ENCODE peak calls at places on chromosomes 16 and 17, in six cellular contexts. K is stomach, I is tibial nerve, V is IMR-90, U is uterus, D is GM12878. N is an unnamed sample.

GRCh38 chr17:81130385-81131288 is 34.7 kb upstream of the PVALEF start:
- DNase-seq in K (no peak), I (no peak), V (no peak), U (no peak), D (no peak), N (no peak)

GRCh38 chr17:18949566-18949965 is 2.4 kb upstream of the SLC5A10 start:
- DNase-seq in K (no peak), I (no peak), V (peak; percentile 17), U (no peak), D (no peak), N (no peak)

GRCh38 chr17:75979705-75980187 is 706 bp downstream of the TEN1 start:
- DNase-seq in K (no peak), I (no peak), V (peak; percentile 79), U (no peak), D (no peak), N (no peak)

GRCh38 chr17:65177901-65178300 is 40.7 kb downstream of the RGS9 start:
- DNase-seq in K (no peak), I (no peak), V (peak; percentile 83), U (no peak), D (no peak), N (no peak)

GRCh38 chr17:18379246-18380146 is 1.9 kb downstream of the EVPLL start:
- DNase-seq in K (no peak), I (no peak), V (no peak), U (no peak), D (no peak), N (no peak)

GRCh38 chr17:59357219-59357699 is 25.8 kb downstream of the YPEL2 start:
- DNase-seq in K (no peak), I (no peak), V (no peak), U (no peak), D (no peak), N (no peak)

GRCh38 chr17:61414141-61414935 is 14.7 kb downstream of the TBX2 start:
- DNase-seq in K (peak; percentile 25), I (no peak), V (no peak), U (peak; percentile 29), D (no peak), N (no peak)

GRCh38 chr16:1538804-1539520 is 5.5 kb downstream of the TMEM204 start:
- DNase-seq in K (no peak), I (no peak), V (no peak), U (no peak), D (no peak), N (no peak)

GRCh38 chr16:86037999-86038922 is 139.3 kb downstream of the IRF8 start:
- DNase-seq in K (no peak), I (no peak), V (no peak), U (no peak), D (no peak), N (peak; percentile 60)

GRCh38 chr16:19900590-19900989 is 15.9 kb upstream of the GPRC5B start:
- DNase-seq in K (no peak), I (no peak), V (no peak), U (no peak), D (no peak), N (no peak)

GRCh38 chr16:50547340-50547865 is 793 bp upstream of the NKD1 start:
- DNase-seq in K (peak; percentile 63), I (no peak), V (no peak), U (peak; percentile 45), D (peak; percentile 5), N (peak; percentile 34)

GRCh38 chr17:13288248-13288647 is 270.4 kb upstream of the ELAC2 start:
- DNase-seq in K (no peak), I (no peak), V (no peak), U (no peak), D (no peak), N (no peak)

GRCh38 chr16:19769239-19769638 is 51.2 kb downstream of the IQCK start:
- DNase-seq in K (no peak), I (no peak), V (no peak), U (no peak), D (no peak), N (no peak)

GRCh38 chr16:3095869-3096268 is 3.2 kb downstream of the ZSCAN10 start:
- DNase-seq in K (no peak), I (no peak), V (no peak), U (no peak), D (no peak), N (no peak)

GRCh38 chr17:80724723-80725388 is 180.2 kb downstream of the RPTOR start:
- DNase-seq in K (no peak), I (no peak), V (peak; percentile 68), U (no peak), D (no peak), N (no peak)

GRCh38 chr16:1066584-1067172 is 5.9 kb upstream of the SSTR5 start:
- DNase-seq in K (no peak), I (no peak), V (no peak), U (no peak), D (no peak), N (no peak)

GRCh38 chr17:31379796-31380195 is 11.7 kb upstream of the RAB11FIP4 start:
- DNase-seq in K (no peak), I (no peak), V (no peak), U (no peak), D (no peak), N (no peak)

GRCh38 chr17:48997103-48997826 is at the start of gene IGF2BP1:
- DNase-seq in K (no peak), I (no peak), V (peak; percentile 78), U (no peak), D (no peak), N (no peak)

GRCh38 chr17:48995332-48995870 is 1.8 kb upstream of the IGF2BP1 start:
- DNase-seq in K (no peak), I (no peak), V (no peak), U (no peak), D (no peak), N (no peak)

GRCh38 chr17:48996696-48997102 is 486 bp upstream of the IGF2BP1 start:
- DNase-seq in K (no peak), I (no peak), V (no peak), U (no peak), D (no peak), N (no peak)

GRCh38 chr17:48994548-48995331 is 2.4 kb upstream of the IGF2BP1 start:
- DNase-seq in K (no peak), I (no peak), V (no peak), U (no peak), D (no peak), N (no peak)

DNA sequence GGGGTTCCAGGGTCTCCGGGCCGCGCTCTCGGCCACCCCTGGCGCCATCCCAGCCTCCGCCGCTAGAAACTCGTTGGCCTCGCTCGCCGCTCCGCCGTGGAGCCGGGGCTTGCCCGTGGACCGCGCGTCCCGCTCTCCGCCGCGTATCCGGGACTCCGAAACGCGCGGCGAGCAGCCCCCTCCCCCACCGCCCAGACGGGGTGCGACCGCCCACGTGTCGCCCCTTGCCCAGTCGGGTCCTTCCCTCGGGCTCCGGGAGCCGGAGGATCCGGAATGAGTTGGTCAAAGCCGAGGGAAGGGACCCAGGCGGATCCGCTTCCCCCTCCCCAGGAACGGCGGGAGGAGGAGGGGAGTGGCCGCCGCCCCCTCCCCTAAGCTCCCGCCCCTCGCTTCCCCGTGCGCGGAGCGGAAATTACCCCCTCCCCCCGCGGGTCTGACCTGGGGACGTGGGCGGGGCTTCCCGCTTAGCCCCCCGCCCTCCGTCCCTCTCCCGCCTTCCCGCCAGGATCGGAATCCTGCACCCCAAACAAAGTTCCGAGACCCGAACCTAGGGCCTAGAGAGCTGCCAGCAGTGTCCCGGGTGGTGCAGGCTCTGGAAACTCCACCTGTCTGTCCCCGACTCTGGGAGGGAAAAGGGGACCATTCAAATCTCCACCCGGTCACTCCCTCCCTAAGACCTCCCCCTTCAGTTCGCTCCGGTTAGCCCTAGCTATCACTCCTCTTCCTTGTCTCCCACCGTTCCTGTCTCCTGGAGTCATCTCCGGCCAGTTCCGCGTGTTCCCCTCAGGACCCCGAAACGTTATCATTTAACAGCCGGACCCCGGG is 1.1 kb upstream of the IGF2BP1 start:
- DNase-seq in K (no peak), I (no peak), V (no peak), U (no peak), D (no peak), N (no peak)
- TF ChIP-seq POLR2A in K (no peak), I (no peak), V (no peak), U (no peak), D (no peak), N (no peak)

GRCh38 chr16:23874613-23875294 is 39.0 kb downstream of the PRKCB start:
- DNase-seq in K (no peak), I (no peak), V (no peak), U (no peak), D (no peak), N (no peak)
- H3K9me3 ChIP-seq in K (no peaks in the 10 kb centered on the region), I (no peaks in the 10 kb centered on the region), V (no peaks in the 10 kb centered on the region), U (no peaks in the 10 kb centered on the region), D (no peaks in the 10 kb centered on the region), N (no peaks in the 10 kb centered on the region)

GRCh38 chr17:79420318-79421243 is 190.3 kb downstream of the RBFOX3 start:
- DNase-seq in K (no peak), I (no peak), V (no peak), U (no peak), D (no peak), N (no peak)
- H3K27me3 ChIP-seq in K (peaks cover 20% of the 10 kb centered on the region), I (peaks cover 16% of the 10 kb centered on the region), V (peaks cover 4% of the 10 kb centered on the region), U (no peaks in the 10 kb centered on the region), D (no peaks in the 10 kb centered on the region), N (no peaks in the 10 kb centered on the region)

GRCh38 chr17:42313389-42313772 is 25.1 kb downstream of the STAT5A start:
- DNase-seq in K (no peak), I (no peak), V (no peak), U (no peak), D (no peak), N (no peak)

GRCh38 chr17:42312035-42312284 is 23.7 kb downstream of the STAT5A start:
- DNase-seq in K (no peak), I (no peak), V (no peak), U (no peak), D (no peak), N (no peak)

GRCh38 chr17:42313773-42314566 is 25.7 kb downstream of the STAT5A start:
- DNase-seq in K (no peak), I (no peak), V (no peak), U (no peak), D (no peak), N (no peak)

GRCh38 chr17:42311240-42312034 is 23.1 kb downstream of the STAT5A start:
- DNase-seq in K (peak; percentile 57), I (peak; percentile 90), V (peak; percentile 94), U (peak; percentile 95), D (no peak), N (peak; percentile 98)

DNA sequence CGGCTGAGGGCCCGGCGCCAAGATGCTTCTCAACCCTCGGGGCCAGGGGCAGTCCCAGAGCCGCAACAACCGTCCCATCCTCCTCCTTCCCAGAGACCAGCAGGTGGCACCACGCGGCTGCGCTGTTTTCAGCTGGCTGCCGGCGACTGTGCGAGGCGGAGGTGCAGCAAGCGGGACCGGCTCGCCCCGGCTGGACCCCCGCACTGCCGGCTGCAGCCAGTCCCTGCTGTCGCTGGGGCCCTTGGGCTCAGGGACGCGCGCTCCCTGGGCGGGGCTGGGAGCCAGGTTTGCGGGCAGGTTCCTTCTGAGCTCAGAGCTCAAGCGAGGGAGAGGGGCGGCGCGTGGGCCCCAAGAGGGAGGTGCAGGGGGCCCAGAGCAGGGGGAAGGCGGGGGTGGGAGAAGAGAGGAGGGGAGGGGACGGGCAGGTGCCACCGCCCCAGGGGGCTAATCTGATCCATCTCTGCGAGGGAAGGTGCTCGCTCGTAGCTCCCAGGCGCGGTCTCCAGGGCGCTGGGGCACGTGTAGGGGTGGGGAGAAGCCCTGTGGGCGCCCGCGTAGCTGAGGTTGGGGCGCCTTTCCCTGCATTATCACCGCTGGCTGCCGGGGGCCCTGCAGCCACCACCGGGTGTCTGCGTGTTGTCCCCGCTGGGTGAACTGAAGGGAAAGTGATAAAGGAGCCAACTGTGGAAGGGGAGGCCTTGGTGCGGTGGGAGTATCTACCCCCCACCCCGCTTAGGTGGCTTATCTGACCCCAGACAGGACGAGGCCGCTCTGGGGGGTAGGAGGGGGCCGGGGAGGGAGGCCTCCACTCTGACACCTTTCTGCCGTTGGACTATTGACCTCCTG is 24.2 kb downstream of the STAT5A start:
- DNase-seq in K (peak; percentile 80), I (peak; percentile 78), V (peak; percentile 81), U (peak; percentile 88), D (no peak), N (peak; percentile 97)
- TF ChIP-seq POLR2A in K (no peak), I (no peak), V (no peak), U (peak; percentile 27), D (peak; percentile 82), N (no peak)

N was measured in thyroid gland.